ENCODE peak calls at places on chromosomes 6 and 20, in five cellular contexts. Z is stimulated activated CD4-positive, alpha-beta T cell treated with anti-CD3 and anti-CD28 coated beads, Interleukin-15, amount 100 ng/mL, for 1 hour; O is neural crest cell; L is mesothelial cell of epicardium; R is SW480. F is an unnamed sample.

GRCh38 chr6:26336355-26337198 is 28.4 kb upstream of the BTN3A2 start:
- DNase-seq in Z (no peak), O (no peak), L (no peak), R (peak), F (no peak)

GRCh38 chr6:28725890-28726348 is 197.9 kb downstream of the TRIM27 start:
- DNase-seq in Z (no peak), O (no peak), L (no peak), R (no peak), F (no peak)

GRCh38 chr6:3654898-3655297 is 96.6 kb downstream of the PXDC1 start:
- DNase-seq in Z (no peak), O (no peak), L (no peak), R (no peak), F (no peak)

GRCh38 chr20:37189617-37190016 is 10.3 kb upstream of the MROH8 start:
- DNase-seq in Z (no peak), O (no peak), L (no peak), R (no peak), F (no peak)

GRCh38 chr6:87753131-87753685 is 51.2 kb upstream of the AKIRIN2 start:
- DNase-seq in Z (no peak), O (no peak), L (no peak), R (no peak), F (no peak)

GRCh38 chr6:108027594-108027993 is 46.9 kb downstream of the OSTM1 start:
- DNase-seq in Z (no peak), O (no peak), L (no peak), R (no peak), F (no peak)

GRCh38 chr6:140319209-140319608 is 944.8 kb upstream of the CITED2 start:
- DNase-seq in Z (no peak), O (no peak), L (no peak), R (no peak), F (no peak)

GRCh38 chr20:35307666-35308653 is 15.7 kb upstream of the FAM83C start:
- DNase-seq in Z (no peak), O (no peak), L (no peak), R (peak), F (no peak)

GRCh38 chr20:58306421-58307261 is 2.9 kb upstream of the RAB22A start:
- DNase-seq in Z (peak), O (no peak), L (no peak), R (peak), F (no peak)

GRCh38 chr20:54662064-54662463 is 186.7 kb downstream of the DOK5 start:
- DNase-seq in Z (no peak), O (no peak), L (no peak), R (no peak), F (no peak)

GRCh38 chr20:32440758-32441078 is 82.6 kb downstream of the ASXL1 start:
- DNase-seq in Z (no peak), O (no peak), L (no peak), R (no peak), F (no peak)

GRCh38 chr6:14921170-14921569 is 324.7 kb upstream of the JARID2 start:
- DNase-seq in Z (no peak), O (peak), L (no peak), R (no peak), F (peak)

GRCh38 chr20:25281541-25281991 is 33.7 kb downstream of the PYGB start:
- DNase-seq in Z (no peak), O (no peak), L (peak), R (peak), F (peak)

GRCh38 chr20:43490038-43490437 is 17.5 kb upstream of the L3MBTL1 start:
- DNase-seq in Z (no peak), O (no peak), L (no peak), R (no peak), F (no peak)

GRCh38 chr6:13866291-13866690 is 51.9 kb upstream of the MCUR1 start:
- DNase-seq in Z (no peak), O (no peak), L (no peak), R (no peak), F (no peak)